ENCODE peak calls at places on chromosomes 13 and 19, in nine cellular contexts. T is endothelial cell, W is adrenal gland, X is progenitor cell of endocrine pancreas, I is brain microvascular endothelial cell, P is A549, Q is GM13977, S is AG04449, E is GM06990. A is an unnamed sample.
A peak's percentile ranks its signal among the peaks of the same experiment; 100 is the strongest.

GRCh38 chr19:2046046-2046907 is 4.8 kb downstream of the MKNK2 start:
- DNase-seq in T (no peak), W (peak; percentile 42), X (no peak), I (no peak), P (no peak), Q (no peak), S (no peak), E (no peak), A (no peak)

GRCh38 chr19:56403261-56403660 is 871 bp upstream of the ZNF583 start:
- DNase-seq in T (no peak), W (no peak), X (no peak), I (no peak), P (no peak), Q (no peak), S (no peak), E (no peak), A (no peak)

GRCh38 chr19:45913874-45914830 is at the start of gene NANOS2:
- DNase-seq in T (peak; percentile 68), W (no peak), X (no peak), I (no peak), P (no peak), Q (no peak), S (no peak), E (no peak), A (no peak)

GRCh38 chr19:50967924-50968708 is 1.3 kb downstream of the KLK6 start:
- DNase-seq in T (no peak), W (no peak), X (no peak), I (no peak), P (no peak), Q (no peak), S (no peak), E (no peak), A (no peak)

GRCh38 chr13:71378992-71379905 is 487.8 kb downstream of the DACH1 start:
- DNase-seq in T (no peak), W (no peak), X (no peak), I (no peak), P (no peak), Q (no peak), S (no peak), E (no peak), A (no peak)

GRCh38 chr13:29522044-29522685 is 73.3 kb downstream of the SLC7A1 start:
- DNase-seq in T (no peak), W (no peak), X (no peak), I (peak; percentile 99), P (no peak), Q (no peak), S (peak; percentile 95), E (no peak), A (no peak)

GRCh38 chr19:10896851-10897526 is 25.6 kb downstream of the CARM1 start:
- DNase-seq in T (no peak), W (no peak), X (no peak), I (no peak), P (no peak), Q (no peak), S (no peak), E (no peak), A (no peak)

GRCh38 chr13:99297330-99297729 is 9.9 kb downstream of the GPR183 start:
- DNase-seq in T (no peak), W (no peak), X (no peak), I (no peak), P (no peak), Q (no peak), S (no peak), E (no peak), A (no peak)

GRCh38 chr19:42175952-42176648 is 41.4 kb downstream of the DEDD2 start:
- DNase-seq in T (no peak), W (peak; percentile 27), X (no peak), I (no peak), P (peak; percentile 69), Q (no peak), S (no peak), E (no peak), A (no peak)

GRCh38 chr19:12137541-12137940 is 2.6 kb downstream of the ZNF20 start:
- DNase-seq in T (no peak), W (no peak), X (no peak), I (no peak), P (no peak), Q (no peak), S (no peak), E (no peak), A (no peak)

GRCh38 chr19:10424011-10424637 is 3.8 kb downstream of the PDE4A start:
- DNase-seq in T (peak; percentile 91), W (peak; percentile 76), X (peak; percentile 90), I (peak; percentile 67), P (peak; percentile 89), Q (peak; percentile 74), S (no peak), E (peak; percentile 80), A (no peak)

GRCh38 chr19:49106648-49107135 is 7.5 kb upstream of the LIN7B start:
- DNase-seq in T (peak; percentile 68), W (peak; percentile 61), X (peak; percentile 48), I (peak; percentile 16), P (peak; percentile 69), Q (no peak), S (no peak), E (no peak), A (peak; percentile 56)

GRCh38 chr13:26605845-26606244 is 48.4 kb downstream of the WASF3 start:
- DNase-seq in T (peak; percentile 20), W (no peak), X (no peak), I (no peak), P (peak; percentile 3), Q (no peak), S (no peak), E (no peak), A (no peak)

GRCh38 chr19:4302238-4302630 is at the start of gene TMIGD2:
- DNase-seq in T (no peak), W (no peak), X (no peak), I (no peak), P (no peak), Q (no peak), S (no peak), E (no peak), A (no peak)

GRCh38 chr13:49627831-49628652 is at the start of gene ARL11:
- DNase-seq in T (peak; percentile 28), W (peak; percentile 52), X (no peak), I (no peak), P (no peak), Q (peak; percentile 83), S (no peak), E (peak; percentile 88), A (peak; percentile 78)

GRCh38 chr13:47539317-47539716 is 461.8 kb downstream of the SUCLA2 start:
- DNase-seq in T (no peak), W (no peak), X (no peak), I (no peak), P (no peak), Q (no peak), S (no peak), E (no peak), A (no peak)

GRCh38 chr13:63088226-63088625 is 1672.6 kb upstream of the PCDH20 start:
- DNase-seq in T (no peak), W (no peak), X (no peak), I (peak; percentile 14), P (no peak), Q (no peak), S (no peak), E (no peak), A (no peak)

GRCh38 chr19:35510626-35510964 is 2.9 kb downstream of the DMKN start:
- DNase-seq in T (no peak), W (no peak), X (no peak), I (no peak), P (no peak), Q (no peak), S (no peak), E (no peak), A (no peak)
- TF ChIP-seq CTCF in T (peak; percentile 32), W (no peak), X (no peak), I (no peak), P (peak; percentile 26), Q (no peak), S (no peak), E (no peak), A (peak; percentile 12)

DNA sequence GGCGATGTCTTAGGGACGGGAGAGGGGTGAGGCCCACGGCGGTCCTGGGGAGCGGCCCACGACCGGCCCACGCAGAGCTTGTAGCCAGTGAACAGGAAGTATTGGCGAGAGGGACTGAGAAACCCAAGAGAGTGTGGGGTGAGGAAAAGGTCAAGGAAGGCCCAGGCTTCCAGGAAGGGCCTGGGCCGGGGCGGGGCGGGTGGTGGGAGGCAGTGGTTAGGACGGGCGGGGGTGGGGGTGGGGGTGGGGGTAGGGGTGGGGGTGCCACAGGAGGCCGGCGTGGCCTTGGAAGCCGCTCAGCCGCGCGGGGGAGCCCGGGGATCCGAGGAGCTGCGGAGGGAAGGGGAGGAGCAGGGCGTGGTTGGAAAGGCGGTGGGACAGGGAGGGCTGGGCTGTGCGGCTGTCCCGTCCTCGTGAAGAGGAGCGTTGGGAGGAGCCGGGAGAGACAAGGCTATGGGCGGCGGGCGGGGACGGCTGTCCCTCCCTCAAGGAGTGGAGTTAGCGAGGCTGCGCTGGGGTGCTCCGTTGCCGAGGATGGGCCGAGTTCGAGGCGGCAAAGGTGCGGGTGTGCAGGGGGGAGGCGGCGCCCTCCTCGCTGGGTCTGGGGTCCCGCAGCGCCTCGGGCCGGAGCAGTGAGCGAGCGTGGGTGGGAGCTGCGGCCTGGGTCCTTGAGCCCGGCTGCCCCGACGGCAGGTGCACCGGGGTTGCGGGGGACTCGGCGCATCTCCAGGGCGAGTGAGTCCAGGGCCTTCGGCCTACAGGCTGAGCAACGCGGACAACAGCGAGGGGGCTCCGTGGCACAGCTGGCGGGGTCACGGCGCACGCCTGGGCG is 254.4 kb upstream of the SGCG start:
- DNase-seq in T (peak; percentile 22), W (peak; percentile 64), X (no peak), I (no peak), P (no peak), Q (no peak), S (no peak), E (peak; percentile 22), A (no peak)
- TF ChIP-seq CTCF in T (no peak), W (no peak), X (no peak), I (no peak), P (no peak), Q (no peak), S (no peak), E (no peak), A (no peak)

DNA sequence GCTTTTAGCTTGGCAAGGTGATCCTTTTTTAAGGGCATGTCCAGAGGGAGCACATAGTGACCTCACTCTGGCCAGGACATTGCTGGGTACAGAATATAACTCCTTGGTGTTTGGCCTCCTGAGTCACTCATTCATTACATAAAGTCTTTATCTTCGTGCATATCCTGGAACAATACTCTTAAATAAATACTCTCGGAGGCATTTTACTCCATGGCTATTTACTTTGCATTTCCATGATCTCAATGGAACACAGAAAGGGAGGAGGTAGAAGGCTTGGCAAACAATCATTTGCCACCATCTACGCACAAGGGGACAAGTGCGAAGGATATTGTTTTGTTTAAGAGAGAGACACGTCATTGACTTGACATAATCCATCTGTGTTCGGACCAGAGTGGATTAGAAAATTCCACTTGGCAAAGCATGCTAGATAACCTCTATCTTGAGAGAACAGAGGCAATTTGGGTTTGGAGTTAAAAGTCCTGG is 210.0 kb downstream of the IRS2 start:
- DNase-seq in T (no peak), W (no peak), X (no peak), I (peak; percentile 10), P (peak; percentile 6), Q (no peak), S (no peak), E (no peak), A (no peak)
- TF ChIP-seq CTCF in T (no peak), W (no peak), X (no peak), I (no peak), P (no peak), Q (no peak), S (no peak), E (no peak), A (no peak)

DNA sequence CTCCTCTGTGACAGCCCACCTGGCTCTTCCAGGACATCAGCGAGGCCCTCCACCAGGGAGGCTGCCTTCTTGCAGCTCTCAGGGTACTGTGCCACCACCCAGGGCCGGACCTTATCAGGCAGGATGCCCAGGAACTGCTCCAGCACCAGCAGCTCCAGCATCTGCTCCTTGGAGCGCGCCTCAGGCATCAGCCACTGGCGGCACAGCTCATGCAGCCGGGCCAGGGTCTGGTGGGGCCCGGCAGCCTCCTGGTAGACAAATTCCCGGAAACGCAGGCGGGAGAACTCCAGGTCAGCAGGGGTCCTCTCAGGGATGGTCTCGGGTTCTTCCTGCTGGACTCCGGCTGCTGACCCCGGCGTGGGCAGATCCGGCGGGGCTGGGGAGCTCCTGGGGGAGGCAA is 8.2 kb downstream of the ZSCAN18 start:
- DNase-seq in T (no peak), W (no peak), X (no peak), I (no peak), P (no peak), Q (no peak), S (no peak), E (no peak), A (no peak)
- TF ChIP-seq CTCF in T (no peak), W (no peak), X (no peak), I (no peak), P (no peak), Q (no peak), S (no peak), E (no peak), A (no peak)